ENCODE peak calls at places on chromosomes 5 and 9, in five cellular contexts. Q is mesenchymal stem cell, U is trophoblast cell, P is H1, S is neuronal stem cell. B is an unnamed sample.
A peak's percentile ranks its signal among the peaks of the same experiment; 100 is the strongest.

GRCh38 chr9:129500166-129500862 is 120.6 kb downstream of the C9orf50 start:
- DNase-seq in P (peak; percentile 65), Q (peak; percentile 74), S (peak; percentile 84), U (peak; percentile 84), B (no peak)

GRCh38 chr9:92312887-92313623 is 12.1 kb downstream of the NOL8 start:
- DNase-seq in U (no peak), S (no peak), Q (no peak), P (no peak), B (no peak)

GRCh38 chr5:177403194-177403825 is 2.8 kb upstream of the PFN3 start:
- DNase-seq in U (peak; percentile 24), P (peak; percentile 74), S (peak; percentile 32), Q (peak; percentile 64), B (peak; percentile 72)

GRCh38 chr5:159178978-159179377 is 30.4 kb downstream of the RNF145 start:
- DNase-seq in P (no peak), U (peak; percentile 37), Q (peak; percentile 99), S (no peak), B (no peak)

GRCh38 chr9:115952667-115953316 is 200.8 kb upstream of the PAPPA start:
- DNase-seq in P (no peak), Q (peak; percentile 81), S (no peak), U (no peak), B (no peak)

GRCh38 chr5:175464414-175465233 is 13.7 kb upstream of the SFXN1 start:
- DNase-seq in S (no peak), Q (peak; percentile 52), U (peak; percentile 55), P (peak; percentile 87), B (peak; percentile 75)

GRCh38 chr9:14560194-14560593 is 133.0 kb downstream of the ZDHHC21 start:
- DNase-seq in P (no peak), Q (no peak), U (no peak), S (no peak), B (no peak)

GRCh38 chr9:133664651-133665050 is 28.5 kb downstream of the DBH start:
- DNase-seq in S (no peak), U (no peak), Q (no peak), P (no peak), B (no peak)

GRCh38 chr5:139681466-139681865 is 33.3 kb downstream of the CXXC5 start:
- DNase-seq in S (no peak), Q (no peak), P (no peak), U (no peak), B (no peak)

GRCh38 chr9:107243757-107244156 is 39.3 kb upstream of the RAD23B start:
- DNase-seq in Q (peak; percentile 62), P (no peak), S (no peak), U (peak; percentile 97), B (no peak)

GRCh38 chr5:53180971-53181370 is 71.4 kb upstream of the MOCS2 start:
- DNase-seq in S (no peak), P (no peak), U (no peak), Q (no peak), B (no peak)

GRCh38 chr9:113519401-113520108 is 56.0 kb downstream of the RGS3 start:
- DNase-seq in Q (peak; percentile 64), P (no peak), U (no peak), S (no peak), B (no peak)

GRCh38 chr5:125348221-125348692 is 601.8 kb upstream of the ZNF608 start:
- DNase-seq in Q (peak; percentile 73), P (no peak), S (peak; percentile 15), U (no peak), B (peak; percentile 44)

GRCh38 chr5:40654377-40655006 is 25.2 kb upstream of the PTGER4 start:
- DNase-seq in S (no peak), P (no peak), U (no peak), Q (no peak), B (no peak)

GRCh38 chr9:76355886-76356285 is 38.3 kb downstream of the RFK start:
- DNase-seq in Q (no peak), S (no peak), P (no peak), U (no peak), B (no peak)

GRCh38 chr9:76351006-76351405 is 43.2 kb downstream of the RFK start:
- DNase-seq in P (no peak), S (no peak), U (peak; percentile 59), Q (no peak), B (no peak)

GRCh38 chr9:76352026-76352620 is 42.1 kb downstream of the RFK start:
- DNase-seq in S (no peak), P (no peak), U (peak; percentile 4), Q (no peak), B (no peak)

GRCh38 chr9:76354221-76354620 is 40.0 kb downstream of the RFK start:
- DNase-seq in S (no peak), P (no peak), Q (no peak), U (no peak), B (no peak)

GRCh38 chr9:76353280-76353679 is 40.9 kb downstream of the RFK start:
- DNase-seq in S (no peak), P (no peak), Q (peak; percentile 14), U (no peak), B (no peak)
- H2BK12ac ChIP-seq in S (no peak overlapping the region), P (no peak overlapping the region), Q (no peak overlapping the region), U (no peak overlapping the region), B (no peak overlapping the region)

GRCh38 chr5:153779852-153780251 is 258.9 kb downstream of the FAM114A2 start:
- DNase-seq in S (no peak), P (no peak), U (no peak), Q (no peak), B (no peak)
- H3K18ac ChIP-seq in S (no peak overlapping the region), P (no peak overlapping the region), U (no peak overlapping the region), Q (no peak overlapping the region), B (no peak overlapping the region)

GRCh38 chr5:32604800-32605765 is 19.7 kb downstream of the SUB1 start:
- DNase-seq in P (no peak), U (no peak), Q (no peak), S (no peak), B (no peak)
- H2BK12ac ChIP-seq in P (no peak overlapping the region), U (no peak overlapping the region), Q (no peak overlapping the region), S (no peak overlapping the region), B (no peak overlapping the region)

GRCh38 chr5:16936150-16937022 is at the start of gene MYO10:
- DNase-seq in S (peak; percentile 93), U (peak; percentile 87), Q (peak; percentile 78), P (peak; percentile 94), B (peak; percentile 93)
- H3K18ac ChIP-seq in S (peak within 1 kb of the TSS; percentile 98), U (peak within 1 kb of the TSS; percentile 88), Q (peak within 1 kb of the TSS; percentile 95), P (peak within 1 kb of the TSS; percentile 53), B (peak within 1 kb of the TSS; percentile 82)

GRCh38 chr9:109937841-109938453 is 157.9 kb downstream of the PALM2AKAP2 start:
- DNase-seq in U (no peak), Q (no peak), P (no peak), S (no peak), B (no peak)
- H2BK12ac ChIP-seq in U (no peak overlapping the region), Q (no peak overlapping the region), P (no peak overlapping the region), S (no peak overlapping the region), B (no peak overlapping the region)

GRCh38 chr9:135617538-135617900 is 21.8 kb downstream of the GLT6D1 start:
- DNase-seq in Q (no peak), U (no peak), P (no peak), S (no peak), B (no peak)

GRCh38 chr9:135617991-135618411 is 21.3 kb downstream of the GLT6D1 start:
- DNase-seq in Q (no peak), P (no peak), U (no peak), S (no peak), B (no peak)

GRCh38 chr9:135616621-135617537 is 22.5 kb downstream of the GLT6D1 start:
- DNase-seq in Q (no peak), S (no peak), U (no peak), P (no peak), B (no peak)

GRCh38 chr9:135619599-135619886 is 19.8 kb downstream of the GLT6D1 start:
- DNase-seq in Q (no peak), U (no peak), S (no peak), P (no peak), B (no peak)

GRCh38 chr9:135618866-135619598 is 20.3 kb downstream of the GLT6D1 start:
- DNase-seq in P (no peak), S (no peak), U (no peak), Q (no peak), B (peak; percentile 26)
- H3K18ac ChIP-seq in P (no peak overlapping the region), S (peak overlapping the region; percentile 28), U (no peak overlapping the region), Q (no peak overlapping the region), B (no peak overlapping the region)

GRCh38 chr5:92552206-92553160 is 1028.5 kb downstream of the NR2F1-AS1 start:
- DNase-seq in S (no peak), P (no peak), Q (peak; percentile 99), U (no peak), B (no peak)

GRCh38 chr5:92556747-92557146 is 1024.3 kb downstream of the NR2F1-AS1 start:
- DNase-seq in Q (no peak), U (no peak), P (no peak), S (no peak), B (no peak)

GRCh38 chr5:92559331-92559730 is 1021.7 kb downstream of the NR2F1-AS1 start:
- DNase-seq in Q (no peak), U (no peak), P (no peak), S (no peak), B (no peak)

GRCh38 chr5:92553326-92553725 is 1027.7 kb downstream of the NR2F1-AS1 start:
- DNase-seq in S (no peak), P (no peak), U (no peak), Q (no peak), B (no peak)

DNA sequence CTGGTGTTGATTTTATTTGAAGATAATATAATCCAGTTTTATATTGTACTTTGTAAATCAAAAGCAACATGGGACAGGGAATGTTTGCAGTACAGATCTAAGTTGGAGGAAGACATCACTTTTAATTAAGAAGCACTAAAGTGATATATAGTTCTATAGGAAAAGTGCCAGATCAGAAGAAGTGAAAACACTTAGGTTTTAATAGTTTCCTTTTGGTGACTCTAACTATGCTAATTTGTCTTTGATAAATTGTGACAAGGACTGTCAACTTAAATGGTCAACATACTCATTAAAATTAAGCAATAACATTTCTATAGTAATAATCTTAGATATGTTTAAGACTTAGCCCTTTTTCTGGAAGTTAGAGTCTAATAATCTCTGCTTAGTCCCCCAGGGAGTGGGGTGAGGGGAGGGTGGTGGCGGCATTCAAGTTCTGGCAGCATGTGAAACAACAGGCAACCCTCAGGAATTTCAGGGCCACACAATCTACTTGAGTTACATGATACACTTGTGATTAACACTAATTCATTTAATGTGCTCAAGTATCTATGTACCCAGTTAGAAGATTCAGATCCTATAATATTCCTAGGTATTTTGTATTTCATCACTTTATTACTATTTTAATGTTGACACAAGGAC is 1026.5 kb downstream of the NR2F1-AS1 start:
- DNase-seq in U (no peak), S (peak; percentile 9), Q (no peak), P (no peak), B (no peak)
- H2BK12ac ChIP-seq in U (no peak overlapping the region), S (no peak overlapping the region), Q (no peak overlapping the region), P (no peak overlapping the region), B (no peak overlapping the region)

DNA sequence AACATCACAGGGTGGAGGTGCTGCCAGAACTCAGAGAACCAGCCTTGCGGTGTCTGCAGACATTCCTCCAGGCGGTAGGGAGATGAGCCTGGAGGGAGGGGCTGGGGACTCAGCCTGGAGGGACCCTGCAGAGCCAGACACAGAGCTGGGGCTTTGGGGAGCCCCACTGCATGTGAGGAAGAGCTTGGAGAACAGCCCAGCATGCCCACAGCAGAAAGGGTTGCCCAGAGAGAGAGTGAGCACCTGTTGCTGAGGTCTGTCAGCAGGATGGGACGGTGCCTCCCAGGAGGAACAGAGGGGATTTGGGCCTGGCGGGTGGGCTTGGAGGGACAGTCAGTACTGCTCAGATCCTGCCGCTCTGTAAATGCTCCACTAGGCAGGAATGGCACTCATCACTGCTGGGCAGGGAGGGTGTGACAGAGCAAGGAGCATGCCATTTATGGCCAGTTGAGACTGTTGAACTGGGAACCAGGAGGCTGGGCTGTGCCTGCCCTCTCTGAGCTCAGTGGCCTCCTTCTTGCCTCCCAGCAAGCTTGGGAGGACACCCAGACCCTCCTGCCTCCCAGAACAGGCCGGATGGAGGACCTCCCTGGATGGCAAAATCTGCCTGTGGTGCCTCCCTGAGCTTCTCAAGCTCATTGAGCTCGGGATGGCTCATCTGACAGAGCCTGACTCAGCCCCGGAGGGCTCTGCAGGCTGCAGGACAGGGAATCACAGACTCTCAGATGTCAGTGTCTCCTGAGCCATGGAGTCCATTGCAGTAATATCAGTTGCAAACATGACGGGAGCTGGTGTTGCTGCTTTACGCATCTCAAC is 828 bp upstream of the HRCT1 start:
- DNase-seq in P (no peak), U (peak; percentile 36), S (no peak), Q (peak; percentile 63), B (no peak)
- H3K18ac ChIP-seq in P (no peak overlapping the region), U (no peak overlapping the region), S (peak overlapping the region; percentile 86), Q (peak overlapping the region; percentile 17), B (no peak overlapping the region)

B was measured in H9.